ENCODE peak calls at places on chromosomes 1 and 21, in four cellular contexts. L is breast epithelium, V is heart right ventricle, Z is suprapubic skin. H is an unnamed sample.

GRCh38 chr1:169604781-169605560 is 18.7 kb upstream of the F5 start:
- DNase-seq in L (no peak), V (no peak), Z (no peak), H (no peak)

GRCh38 chr1:213180833-213181232 is 129.8 kb downstream of the RPS6KC1 start:
- DNase-seq in L (no peak), V (no peak), Z (no peak), H (no peak)

GRCh38 chr1:63691672-63692425 is 82.0 kb upstream of the ROR1 start:
- DNase-seq in L (no peak), V (peak; percentile 65), Z (no peak), H (peak; percentile 92)

GRCh38 chr1:156160000-156160743 is 6.8 kb downstream of the SEMA4A start:
- DNase-seq in L (no peak), V (peak; percentile 77), Z (no peak), H (no peak)

GRCh38 chr1:24961961-24962861 is 32.1 kb upstream of the RUNX3 start:
- DNase-seq in L (no peak), V (no peak), Z (no peak), H (no peak)

GRCh38 chr1:147072371-147073061 is 99.8 kb downstream of the PRKAB2 start:
- DNase-seq in L (no peak), V (no peak), Z (no peak), H (no peak)

GRCh38 chr1:84208935-84209334 is 64.9 kb downstream of the PRKACB start:
- DNase-seq in L (no peak), V (no peak), Z (no peak), H (no peak)

GRCh38 chr1:21451981-21452411 is 12.1 kb downstream of the NBPF3 start:
- DNase-seq in L (no peak), V (no peak), Z (no peak), H (no peak)

GRCh38 chr1:115648717-115649691 is 7.2 kb downstream of the VANGL1 start:
- DNase-seq in L (no peak), V (no peak), Z (no peak), H (no peak)

GRCh38 chr21:44955803-44956175 is 16.0 kb downstream of the SLX9 start:
- DNase-seq in L (no peak), V (no peak), Z (no peak), H (no peak)

GRCh38 chr1:151976868-151977267 is 16.8 kb downstream of the S100A10 start:
- DNase-seq in L (no peak), V (no peak), Z (no peak), H (no peak)

GRCh38 chr1:67733741-67734690 is 49.0 kb downstream of the GADD45A start:
- DNase-seq in L (no peak), V (no peak), Z (no peak), H (no peak)

GRCh38 chr1:14659913-14660312 is 61.4 kb downstream of the KAZN start:
- DNase-seq in L (no peak), V (no peak), Z (no peak), H (no peak)

GRCh38 chr1:10528066-10529014 is 53.6 kb downstream of the PEX14 start:
- DNase-seq in L (no peak), V (peak; percentile 53), Z (no peak), H (peak; percentile 92)

GRCh38 chr1:65066379-65066765 is 81.6 kb upstream of the AK4 start:
- DNase-seq in L (no peak), V (no peak), Z (no peak), H (no peak)

GRCh38 chr1:147772540-147772939 is 12.1 kb upstream of the GJA5 start:
- DNase-seq in L (no peak), V (no peak), Z (no peak), H (no peak)

GRCh38 chr1:201761178-201761577 is 67.8 kb upstream of the IPO9 start:
- DNase-seq in L (no peak), V (no peak), Z (no peak), H (no peak)

GRCh38 chr1:201760516-201760915 is 68.4 kb upstream of the IPO9 start:
- DNase-seq in L (no peak), V (no peak), Z (no peak), H (no peak)

GRCh38 chr1:201758508-201759050 is 70.4 kb upstream of the IPO9 start:
- DNase-seq in L (no peak), V (no peak), Z (no peak), H (no peak)

GRCh38 chr1:201761871-201762270 is 67.1 kb upstream of the IPO9 start:
- DNase-seq in L (no peak), V (no peak), Z (no peak), H (no peak)

GRCh38 chr1:201759194-201759814 is 69.7 kb upstream of the IPO9 start:
- DNase-seq in L (no peak), V (no peak), Z (no peak), H (no peak)
- TF ChIP-seq CTCF in L (no peak), V (no peak), Z (no peak), H (no peak)

DNA sequence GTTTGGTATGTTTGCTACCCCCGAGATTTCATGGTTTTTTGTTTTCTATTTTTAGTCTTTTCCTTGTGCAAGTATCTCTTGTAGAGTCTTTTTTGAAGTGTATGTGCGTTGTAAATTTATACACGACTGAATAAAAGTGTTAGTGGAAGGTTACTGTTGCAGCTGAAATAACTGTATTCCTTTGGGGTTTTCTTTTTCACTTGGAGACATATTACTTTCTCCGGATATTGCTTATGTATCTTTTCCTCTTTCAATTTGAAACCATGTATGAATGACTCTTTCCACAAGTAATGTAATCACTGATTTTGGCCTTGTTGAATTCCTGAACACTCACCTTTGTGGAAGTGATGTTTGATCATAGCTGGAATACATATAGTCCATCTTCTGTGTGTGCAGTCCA is 956 bp downstream of the URB2 start:
- DNase-seq in L (no peak), V (no peak), Z (no peak), H (no peak)
- H3K27ac ChIP-seq in L (no peak overlapping the region), V (peak overlapping the region; percentile 85), Z (no peak overlapping the region), H (peak overlapping the region; percentile 91)

DNA sequence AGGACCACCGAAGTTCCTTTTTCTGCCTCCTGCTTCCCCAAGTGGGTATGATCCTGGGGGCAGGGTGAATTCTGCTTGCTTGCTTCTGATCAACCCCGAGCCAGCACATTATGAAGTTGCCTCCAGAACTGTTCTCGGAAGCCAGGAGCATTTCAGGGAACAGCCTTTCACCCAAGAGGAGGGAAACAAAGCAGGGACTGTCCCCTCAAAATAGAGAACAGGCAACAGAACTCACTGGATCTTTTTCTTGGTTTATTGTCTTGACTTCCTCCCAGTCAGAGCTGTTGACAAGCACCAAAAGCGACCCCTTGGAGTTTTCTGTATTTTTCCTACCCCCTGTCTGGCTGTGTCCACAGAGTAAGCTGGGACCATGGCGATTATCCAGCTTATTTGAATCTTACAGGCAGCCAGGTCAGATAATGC is 258.3 kb upstream of the SGIP1 start:
- DNase-seq in L (no peak), V (peak; percentile 48), Z (no peak), H (no peak)
- H3K4me1 ChIP-seq in L (peaks cover 4% of the 10 kb centered on the region), V (peaks cover 8% of the 10 kb centered on the region), Z (peaks cover 49% of the 10 kb centered on the region), H (no peaks in the 10 kb centered on the region)

GRCh38 chr1:109705411-109705810 is 6.6 kb upstream of the GSTM5 start:
- DNase-seq in L (no peak), V (no peak), Z (no peak), H (no peak)

DNA sequence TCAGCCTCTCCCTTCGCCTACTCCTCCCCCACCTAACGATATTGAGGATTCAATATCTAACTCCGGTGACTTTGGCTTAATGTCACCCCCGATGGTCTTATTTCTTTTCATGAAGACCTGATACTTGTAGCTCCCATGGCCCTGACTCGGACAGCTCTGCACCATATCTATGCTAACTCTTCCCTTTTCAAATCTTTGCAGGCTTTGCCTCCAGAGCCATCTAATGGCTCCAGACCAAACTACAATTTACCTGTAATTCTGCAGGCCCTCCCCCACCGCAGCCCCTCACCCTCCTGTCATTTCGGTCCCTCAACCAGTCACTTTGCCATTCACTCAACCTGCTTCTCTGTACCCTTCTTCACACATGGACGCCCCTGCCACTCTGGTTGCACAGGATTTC is 7.9 kb upstream of the GSTM5 start:
- DNase-seq in L (no peak), V (no peak), Z (no peak), H (no peak)
- TF ChIP-seq CTCF in L (no peak), V (no peak), Z (no peak), H (peak; percentile 11)

H was measured in Panc1.